ENCODE peak calls at places on chromosomes 11 and 22, in nine cellular contexts. J, U, I, N, W, R, L, V and S are unnamed samples.

GRCh38 chr22:43131773-43132501 is 11.3 kb downstream of the MCAT start:
- DNase-seq in J (no peak), U (no peak), I (no peak), N (no peak), W (no peak), R (no peak), L (no peak), V (no peak), S (no peak)

GRCh38 chr11:122277553-122277952 is 161.5 kb upstream of the BLID start:
- DNase-seq in J (no peak), U (no peak), I (no peak), N (no peak), W (no peak), R (no peak), L (no peak), V (no peak), S (no peak)

GRCh38 chr11:28231475-28231874 is 123.3 kb downstream of the METTL15 start:
- DNase-seq in J (no peak), U (no peak), I (no peak), N (no peak), W (no peak), R (no peak), L (no peak), V (no peak), S (no peak)

GRCh38 chr11:114819028-114819427 is 140.7 kb downstream of the NXPE2 start:
- DNase-seq in J (no peak), U (no peak), I (no peak), N (no peak), W (no peak), R (no peak), L (no peak), V (no peak), S (no peak)

GRCh38 chr11:131108780-131109179 is 192.5 kb upstream of the SNX19 start:
- DNase-seq in J (no peak), U (no peak), I (no peak), N (no peak), W (no peak), R (no peak), L (no peak), V (no peak), S (peak; percentile 31)

GRCh38 chr11:94329501-94329900 is 25.1 kb downstream of the IZUMO1R start:
- DNase-seq in J (no peak), U (no peak), I (no peak), N (no peak), W (no peak), R (no peak), L (no peak), V (no peak), S (no peak)

GRCh38 chr22:36267896-36268485 is 15.1 kb downstream of the APOL1 start:
- DNase-seq in J (no peak), U (no peak), I (peak; percentile 17), N (no peak), W (no peak), R (no peak), L (no peak), V (no peak), S (no peak)

GRCh38 chr11:17257200-17257599 is 19.3 kb upstream of the NUCB2 start:
- DNase-seq in J (no peak), U (no peak), I (no peak), N (no peak), W (no peak), R (no peak), L (no peak), V (no peak), S (no peak)

GRCh38 chr11:30452114-30452513 is 129.2 kb downstream of the ARL14EP start:
- DNase-seq in J (no peak), U (no peak), I (no peak), N (no peak), W (no peak), R (no peak), L (no peak), V (no peak), S (no peak)

GRCh38 chr11:71428861-71429435 is 19.2 kb downstream of the DHCR7 start:
- DNase-seq in J (no peak), U (no peak), I (peak; percentile 44), N (no peak), W (no peak), R (no peak), L (no peak), V (no peak), S (no peak)

GRCh38 chr22:25645266-25645665 is 80.8 kb downstream of the GRK3 start:
- DNase-seq in J (no peak), U (no peak), I (no peak), N (no peak), W (no peak), R (no peak), L (no peak), V (no peak), S (no peak)

GRCh38 chr11:1706634-1707400 is 9.8 kb downstream of the KRTAP5-6 start:
- DNase-seq in J (no peak), U (no peak), I (no peak), N (no peak), W (no peak), R (no peak), L (no peak), V (peak; percentile 33), S (peak; percentile 28)

GRCh38 chr11:20618083-20618482 is 18.7 kb downstream of the SLC6A5 start:
- DNase-seq in J (no peak), U (no peak), I (no peak), N (no peak), W (no peak), R (no peak), L (no peak), V (no peak), S (no peak)

GRCh38 chr11:88312665-88313064 is 24.9 kb downstream of the CTSC start:
- DNase-seq in J (no peak), U (no peak), I (no peak), N (no peak), W (no peak), R (no peak), L (no peak), V (no peak), S (no peak)

GRCh38 chr11:28696591-28696990 is 588.4 kb downstream of the METTL15 start:
- DNase-seq in J (no peak), U (no peak), I (no peak), N (no peak), W (no peak), R (no peak), L (no peak), V (no peak), S (no peak)

GRCh38 chr22:49793296-49793695 is 34.4 kb downstream of the BRD1 start:
- DNase-seq in J (no peak), U (peak; percentile 30), I (no peak), N (no peak), W (no peak), R (no peak), L (no peak), V (no peak), S (no peak)
- TF ChIP-seq POLR2AphosphoS5 in J (no peak), U (peak; percentile 7), I (no peak), N (no peak), W (no peak), R (peak; percentile 26), L (no peak), V (no peak), S (no peak)

GRCh38 chr11:102111011-102111786 is 952 bp downstream of the YAP1 start:
- DNase-seq in J (peak; percentile 89), U (peak; percentile 76), I (peak; percentile 79), N (no peak), W (peak; percentile 79), R (peak; percentile 30), L (no peak), V (no peak), S (peak; percentile 79)
- TF ChIP-seq POLR2AphosphoS5 in J (peak; percentile 66), U (no peak), I (no peak), N (peak; percentile 30), W (peak; percentile 92), R (no peak), L (no peak), V (no peak), S (no peak)

DNA sequence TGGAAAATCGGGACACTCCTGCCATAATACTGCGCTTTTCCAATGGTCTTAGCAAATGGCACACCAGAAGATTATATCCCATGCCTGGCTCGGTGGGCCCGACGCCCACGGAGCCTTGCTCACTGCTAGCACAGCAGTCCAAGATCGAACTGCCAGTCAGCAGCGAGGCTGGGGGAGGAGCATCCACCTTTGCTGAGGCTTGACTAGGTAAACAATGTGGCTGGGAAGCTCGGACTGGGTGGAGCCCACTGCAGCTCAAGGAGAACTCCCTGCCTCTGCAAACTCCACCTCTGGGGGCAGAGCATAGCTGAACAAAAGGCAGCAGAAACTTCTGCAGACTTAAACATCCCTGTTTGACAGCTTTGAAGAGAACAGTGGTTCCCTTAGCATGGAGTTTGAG is 15.6 kb downstream of the PTH start:
- DNase-seq in J (no peak), U (no peak), I (peak; percentile 30), N (no peak), W (no peak), R (no peak), L (no peak), V (no peak), S (peak; percentile 30)
- TF ChIP-seq POLR2AphosphoS5 in J (no peak), U (peak; percentile 3), I (no peak), N (no peak), W (no peak), R (no peak), L (no peak), V (no peak), S (no peak)

GRCh38 chr11:121023848-121024751 is at the start of gene TBCEL:
- DNase-seq in J (no peak), U (peak; percentile 64), I (peak; percentile 77), N (peak; percentile 56), W (peak; percentile 66), R (peak; percentile 96), L (peak; percentile 54), V (peak; percentile 52), S (peak; percentile 86)
- TF ChIP-seq POLR2AphosphoS5 in J (peak; percentile 42), U (peak; percentile 85), I (peak; percentile 46), N (peak; percentile 71), W (peak; percentile 74), R (no peak), L (peak; percentile 33), V (no peak), S (peak; percentile 74)

DNA sequence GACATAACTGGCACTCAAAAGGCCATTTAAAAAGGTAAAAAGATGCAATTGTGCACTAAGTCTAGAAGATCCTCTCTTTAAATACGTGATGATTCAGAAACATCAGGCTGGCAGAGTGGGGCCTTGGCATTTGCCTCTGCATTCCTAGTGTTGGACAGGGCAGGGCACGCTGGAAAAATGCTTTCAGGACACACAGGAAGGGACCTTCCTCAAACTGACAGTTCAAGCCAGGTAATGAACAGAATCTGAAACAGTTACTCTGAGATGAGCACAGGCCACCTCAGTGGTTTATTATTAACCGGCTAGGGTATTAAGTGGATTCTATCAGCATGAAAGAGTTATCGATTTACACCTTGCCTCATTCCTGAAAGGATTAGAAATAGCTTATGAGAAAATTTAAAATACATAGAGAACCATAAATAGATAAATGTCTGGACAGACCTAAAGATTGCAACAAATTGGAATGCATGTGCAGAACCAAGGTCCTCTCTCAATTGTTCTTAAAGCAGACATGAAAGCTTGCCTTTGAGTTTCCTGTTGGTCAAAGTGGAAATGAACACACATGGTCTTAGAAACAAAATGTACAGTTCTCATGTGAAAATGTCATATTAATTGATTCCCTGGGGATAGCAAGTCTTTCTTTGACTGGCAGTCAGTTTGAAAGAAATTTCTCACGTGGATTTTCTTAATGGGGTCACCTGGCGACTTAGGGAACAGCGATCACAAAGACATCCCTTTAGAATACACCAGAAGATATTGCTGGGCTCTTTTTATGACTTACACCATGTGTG is 21.5 kb upstream of the CSNK2A3 start:
- DNase-seq in J (peak; percentile 32), U (no peak), I (no peak), N (no peak), W (no peak), R (no peak), L (peak; percentile 11), V (no peak), S (no peak)
- TF ChIP-seq POLR2AphosphoS5 in J (no peak), U (no peak), I (no peak), N (no peak), W (no peak), R (no peak), L (no peak), V (no peak), S (no peak)

GRCh38 chr22:37566329-37566837 is 6.1 kb downstream of the CDC42EP1 start:
- DNase-seq in J (no peak), U (no peak), I (no peak), N (no peak), W (no peak), R (no peak), L (no peak), V (no peak), S (peak; percentile 49)
- TF ChIP-seq POLR2AphosphoS5 in J (no peak), U (no peak), I (no peak), N (no peak), W (no peak), R (no peak), L (no peak), V (no peak), S (no peak)